ENCODE peak calls at places on chromosomes 16 and 17, in four cellular contexts. K is K562; A is activated CD4-positive, alpha-beta T cell treated with anti-CD3 and anti-CD28 coated beads, Interleukin-2, amount 10 ng/mL, durations not matched to agents 7 days and 5 days; D is NCI-H2081. M is an unnamed sample.

GRCh38 chr16:55663770-55664677 is 8.2 kb downstream of the SLC6A2 start:
- DNase-seq in K (no peak), A (no peak), D (no peak), M (no peak)

GRCh38 chr17:39194089-39194984 is 3.1 kb downstream of the CACNB1 start:
- DNase-seq in K (peak), A (no peak), D (no peak), M (no peak)

GRCh38 chr16:68019167-68019680 is 3.5 kb upstream of the DPEP2NB start:
- DNase-seq in K (no peak), A (no peak), D (no peak), M (no peak)

GRCh38 chr17:77354420-77354720 is 213.6 kb downstream of the SEC14L1 start:
- DNase-seq in K (no peak), A (no peak), D (no peak), M (no peak)

GRCh38 chr17:40317880-40318834 is 9.2 kb downstream of the RARA start:
- DNase-seq in K (peak), A (peak), D (peak), M (peak)

GRCh38 chr17:30824002-30824355 is 513 bp downstream of the CRLF3 start:
- DNase-seq in K (peak), A (peak), D (no peak), M (no peak)

GRCh38 chr17:22692801-22693171 is 1000.5 kb downstream of the KCNJ18 start:
- DNase-seq in K (no peak), A (no peak), D (no peak), M (no peak)

GRCh38 chr17:64496348-64496785 is 487 bp downstream of the POLG2 start:
- DNase-seq in K (no peak), A (no peak), D (peak), M (no peak)

GRCh38 chr16:85168732-85169256 is 56.5 kb upstream of the CIBAR2 start:
- DNase-seq in K (peak), A (no peak), D (peak), M (no peak)

GRCh38 chr17:6487243-6488007 is 43.2 kb downstream of the PIMREG start:
- DNase-seq in K (no peak), A (no peak), D (peak), M (no peak)

GRCh38 chr16:58366247-58367031 is 25.8 kb upstream of the GINS3 start:
- DNase-seq in K (no peak), A (no peak), D (no peak), M (no peak)

GRCh38 chr16:51713502-51713901 is 562.4 kb upstream of the SALL1 start:
- DNase-seq in K (no peak), A (no peak), D (no peak), M (no peak)

GRCh38 chr17:7633093-7633492 is 3.2 kb downstream of the SHBG start:
- DNase-seq in K (no peak), A (no peak), D (no peak), M (no peak)

GRCh38 chr17:56597495-56597990 is 4.0 kb downstream of the NOG start:
- DNase-seq in K (no peak), A (no peak), D (no peak), M (no peak)

GRCh38 chr17:74569392-74570003 is 2.2 kb upstream of the CD300H start:
- DNase-seq in K (no peak), A (no peak), D (no peak), M (peak)

GRCh38 chr16:70430667-70431536 is 8.0 kb downstream of the ST3GAL2 start:
- DNase-seq in K (peak), A (peak), D (no peak), M (no peak)

M was measured in NCI-H510A treated with DMSO at 0.1 percent for 48 hours.